ENCODE peak calls at places on chromosomes 2 and 18, in eight cellular contexts. T is GM04504, F is D341Med, X is NCI-H1694 treated with DMSO at 0.1 percent for 48 hours, K is GM23248, E is fibroblast of lung, V is GM12892, H is nephron progenitor cell. A is an unnamed sample.
A peak's percentile ranks its signal among the peaks of the same experiment; 100 is the strongest.

GRCh38 chr2:2057125-2057721 is 273.9 kb downstream of the MYT1L start:
- DNase-seq in H (no peak), K (peak; percentile 7), X (no peak), F (no peak), E (no peak), T (no peak), V (no peak), A (no peak)

GRCh38 chr2:144943986-144944385 is 424.1 kb upstream of the ZEB2 start:
- DNase-seq in F (no peak), K (peak; percentile 69), E (peak; percentile 69), T (no peak), H (no peak), X (no peak), V (no peak), A (no peak)

GRCh38 chr2:11420190-11420589 is 45.8 kb downstream of the E2F6 start:
- DNase-seq in X (no peak), H (no peak), E (no peak), T (no peak), F (no peak), V (no peak), K (peak; percentile 29), A (no peak)

GRCh38 chr2:156883828-156884615 is 373.5 kb upstream of the GALNT5 start:
- DNase-seq in H (no peak), X (no peak), T (no peak), F (no peak), K (peak; percentile 74), V (no peak), E (peak; percentile 27), A (no peak)

GRCh38 chr2:119316066-119316465 is 50.6 kb downstream of the C2orf76 start:
- DNase-seq in H (no peak), E (no peak), V (no peak), F (no peak), K (peak; percentile 23), T (no peak), X (no peak), A (no peak)

GRCh38 chr2:38750793-38751042 is 443 bp downstream of the SRSF7 start:
- DNase-seq in T (peak; percentile 18), K (no peak), H (peak; percentile 67), E (no peak), F (peak; percentile 77), X (peak; percentile 70), V (peak; percentile 59), A (no peak)

GRCh38 chr2:73172963-73173362 is 29.4 kb upstream of the NOTO start:
- DNase-seq in E (no peak), F (no peak), H (no peak), X (no peak), T (no peak), K (peak; percentile 65), V (no peak), A (no peak)

GRCh38 chr2:217463402-217464075 is 539.3 kb downstream of the TNS1 start:
- DNase-seq in V (no peak), X (no peak), T (no peak), E (no peak), F (no peak), K (no peak), H (no peak), A (no peak)

GRCh38 chr18:3916082-3916481 is 466.1 kb downstream of the TGIF1 start:
- DNase-seq in V (no peak), T (no peak), E (no peak), F (peak; percentile 61), X (peak; percentile 55), K (no peak), H (no peak), A (no peak)

GRCh38 chr18:37453754-37454153 is 111.8 kb downstream of the CELF4 start:
- DNase-seq in X (no peak), K (no peak), E (peak; percentile 20), T (no peak), V (no peak), F (no peak), H (no peak), A (no peak)

GRCh38 chr2:9837451-9837850 is 5.8 kb upstream of the TAF1B start:
- DNase-seq in X (no peak), H (no peak), E (no peak), V (no peak), F (no peak), T (no peak), K (peak; percentile 26), A (no peak)

GRCh38 chr2:217491271-217491670 is 511.5 kb downstream of the TNS1 start:
- DNase-seq in K (no peak), E (no peak), X (no peak), H (no peak), V (no peak), F (no peak), T (no peak), A (no peak)

GRCh38 chr2:127128508-127128907 is 21.6 kb upstream of the BIN1 start:
- DNase-seq in T (no peak), E (no peak), H (peak; percentile 22), F (no peak), X (no peak), V (no peak), K (no peak), A (no peak)

GRCh38 chr18:7447629-7448028 is 119.5 kb upstream of the PTPRM start:
- DNase-seq in K (peak; percentile 18), F (no peak), T (no peak), X (no peak), E (no peak), H (no peak), V (no peak), A (no peak)

GRCh38 chr2:223055140-223055539 is 3.1 kb downstream of the KCNE4 start:
- DNase-seq in E (peak; percentile 84), T (no peak), V (no peak), X (peak; percentile 80), K (peak; percentile 43), F (no peak), H (no peak), A (no peak)

GRCh38 chr2:1136807-1137663 is 186.4 kb downstream of the SNTG2 start:
- DNase-seq in K (peak; percentile 6), V (no peak), H (no peak), X (no peak), T (no peak), E (no peak), F (no peak), A (no peak)

GRCh38 chr18:31943895-31944816 is 1.2 kb upstream of the TRAPPC8 start:
- DNase-seq in V (no peak), E (no peak), K (no peak), F (no peak), T (no peak), X (no peak), H (no peak), A (no peak)

GRCh38 chr2:240928476-240929363 is 22.6 kb downstream of the CROCC2 start:
- DNase-seq in H (no peak), F (no peak), T (no peak), X (no peak), K (no peak), V (no peak), E (no peak), A (no peak)

GRCh38 chr2:71722286-71722685 is 268.9 kb downstream of the DYSF start:
- DNase-seq in V (no peak), X (no peak), F (no peak), E (no peak), T (no peak), K (no peak), H (no peak), A (no peak)

GRCh38 chr2:205748660-205749059 is 66.4 kb downstream of the NRP2 start:
- DNase-seq in V (no peak), F (no peak), E (no peak), H (no peak), T (no peak), X (no peak), K (peak; percentile 48), A (no peak)

GRCh38 chr2:153819501-153819900 is 52.2 kb upstream of the GALNT13 start:
- DNase-seq in F (no peak), K (no peak), H (no peak), T (no peak), X (no peak), E (no peak), V (no peak), A (no peak)

GRCh38 chr18:58990720-58991119 is 126.0 kb downstream of the ZNF532 start:
- DNase-seq in V (no peak), E (no peak), H (no peak), T (no peak), K (no peak), X (no peak), F (no peak), A (no peak)

GRCh38 chr2:32699151-32699550 is 71.3 kb downstream of the TTC27 start:
- DNase-seq in K (no peak), X (no peak), H (no peak), F (no peak), E (no peak), V (no peak), T (no peak), A (no peak)

GRCh38 chr2:78145997-78146722 is 624.0 kb upstream of the LRRTM4 start:
- DNase-seq in F (no peak), H (no peak), K (no peak), E (no peak), T (no peak), X (no peak), V (no peak), A (no peak)

GRCh38 chr2:189782221-189782671 is 1.9 kb downstream of the ORMDL1 start:
- DNase-seq in T (no peak), X (no peak), V (no peak), E (peak; percentile 28), F (no peak), K (peak; percentile 63), H (no peak), A (no peak)

GRCh38 chr2:123211181-123211580 is 813.9 kb upstream of the CNTNAP5 start:
- DNase-seq in F (no peak), E (no peak), H (no peak), X (no peak), K (no peak), T (no peak), V (no peak), A (no peak)

GRCh38 chr2:175170679-175171304 is 2.8 kb upstream of the ATF2 start:
- DNase-seq in H (no peak), X (no peak), V (no peak), T (no peak), F (no peak), K (no peak), E (no peak), A (no peak)

GRCh38 chr18:6763524-6763923 is 34.0 kb downstream of the ARHGAP28 start:
- DNase-seq in E (no peak), X (no peak), K (no peak), T (no peak), F (no peak), H (no peak), V (no peak), A (no peak)

GRCh38 chr2:101081508-101081907 is 69.7 kb downstream of the TBC1D8 start:
- DNase-seq in E (no peak), T (no peak), K (no peak), V (no peak), X (no peak), F (no peak), H (no peak), A (no peak)

GRCh38 chr2:195318440-195319111 is 338.4 kb upstream of the SLC39A10 start:
- DNase-seq in V (no peak), F (peak; percentile 42), T (no peak), E (peak; percentile 58), X (peak; percentile 79), H (peak; percentile 35), K (peak; percentile 72), A (no peak)

GRCh38 chr18:7358989-7359726 is 128.3 kb downstream of the LRRC30 start:
- DNase-seq in T (no peak), E (no peak), V (no peak), K (no peak), H (no peak), X (no peak), F (no peak), A (no peak)

GRCh38 chr2:86297382-86298147 is 39.9 kb downstream of the REEP1 start:
- DNase-seq in F (peak; percentile 52), T (no peak), H (no peak), V (no peak), X (no peak), E (no peak), K (peak; percentile 9), A (no peak)

A was measured in BJ.